ENCODE peak calls at places on chromosomes 3 and 15, in ten cellular contexts. E is EL; R is activated CD8-positive, alpha-beta memory T cell treated with anti-CD3 and anti-CD28 coated beads for 48 hours; S is Caco-2; C is glomerular endothelial cell; N is AG09319; D is effector memory CD4-positive, alpha-beta T cell; T is naive thymus-derived CD8-positive, alpha-beta T cell; X is fibroblast of the aortic adventitia; F is SW 1271. U is an unnamed sample.

GRCh38 chr3:71172951-71173350 is 410.6 kb downstream of the FOXP1 start:
- DNase-seq in E (peak; percentile 40), R (no peak), S (peak; percentile 62), C (no peak), N (peak; percentile 67), D (no peak), T (no peak), X (peak; percentile 97), F (no peak), U (no peak)

GRCh38 chr15:48556159-48556897 is 89.2 kb downstream of the FBN1 start:
- DNase-seq in E (no peak), R (no peak), S (no peak), C (no peak), N (no peak), D (no peak), T (no peak), X (no peak), F (no peak), U (no peak)

GRCh38 chr3:58591496-58592133 is 14.4 kb upstream of the FAM107A start:
- DNase-seq in E (no peak), R (no peak), S (no peak), C (no peak), N (no peak), D (no peak), T (no peak), X (no peak), F (no peak), U (no peak)

GRCh38 chr15:45087513-45087912 is 26.5 kb downstream of the DUOX2 start:
- DNase-seq in E (no peak), R (no peak), S (no peak), C (no peak), N (no peak), D (no peak), T (no peak), X (no peak), F (no peak), U (no peak)

GRCh38 chr15:71808311-71809020 is 1.9 kb upstream of the NR2E3 start:
- DNase-seq in E (no peak), R (no peak), S (no peak), C (no peak), N (no peak), D (no peak), T (no peak), X (no peak), F (no peak), U (no peak)

GRCh38 chr3:177602601-177603136 is 405.4 kb upstream of the TBL1XR1 start:
- DNase-seq in E (no peak), R (no peak), S (no peak), C (no peak), N (no peak), D (no peak), T (no peak), X (no peak), F (no peak), U (no peak)

GRCh38 chr3:103048371-103048722 is 613.5 kb downstream of the ZPLD1 start:
- DNase-seq in E (no peak), R (no peak), S (no peak), C (no peak), N (no peak), D (no peak), T (no peak), X (no peak), F (no peak), U (no peak)

GRCh38 chr3:153624310-153625030 is 462.4 kb downstream of the RAP2B start:
- DNase-seq in E (no peak), R (no peak), S (no peak), C (no peak), N (no peak), D (no peak), T (peak; percentile 5), X (no peak), F (no peak), U (no peak)

GRCh38 chr3:74651239-74651638 is 36.8 kb upstream of the CNTN3 start:
- DNase-seq in E (peak; percentile 32), R (no peak), S (no peak), C (no peak), N (no peak), D (no peak), T (no peak), X (peak; percentile 18), F (no peak), U (no peak)

GRCh38 chr3:192636517-192637444 is 90.6 kb downstream of the FGF12 start:
- DNase-seq in E (no peak), R (no peak), S (no peak), C (no peak), N (no peak), D (no peak), T (no peak), X (no peak), F (no peak), U (no peak)

GRCh38 chr3:56775356-56775914 is 26.3 kb downstream of the ARHGEF3 start:
- DNase-seq in E (no peak), R (no peak), S (no peak), C (no peak), N (no peak), D (no peak), T (no peak), X (no peak), F (no peak), U (no peak)

GRCh38 chr3:30538787-30539186 is 67.6 kb upstream of the TGFBR2 start:
- DNase-seq in E (peak; percentile 88), R (no peak), S (no peak), C (no peak), N (no peak), D (no peak), T (no peak), X (peak; percentile 94), F (peak; percentile 75), U (no peak)

U was measured in T-helper 17 cell.